ENCODE peak calls at places on chromosomes 12 and 14, in ten cellular contexts. H, X, F, S, C, O, K, L, Y and V are unnamed samples.

GRCh38 chr14:95475540-95476240 is 40.8 kb downstream of the SYNE3 start:
- DNase-seq in O (no peak), Y (no peak), X (no peak), F (no peak), H (no peak), L (peak; percentile 52), K (no peak), C (no peak), S (no peak), V (no peak)

GRCh38 chr14:98819867-98820206 is 452.2 kb downstream of the BCL11B start:
- DNase-seq in F (no peak), K (no peak), Y (no peak), X (no peak), H (no peak), S (no peak), O (no peak), L (no peak), C (no peak), V (no peak)

GRCh38 chr12:131850856-131851559 is 22.8 kb downstream of the MMP17 start:
- DNase-seq in S (no peak), K (peak; percentile 96), H (peak; percentile 76), Y (no peak), C (peak; percentile 77), O (no peak), F (peak; percentile 65), X (no peak), L (no peak), V (no peak)

GRCh38 chr12:14284189-14284722 is 81.2 kb upstream of the ATF7IP start:
- DNase-seq in K (no peak), X (no peak), F (no peak), L (no peak), C (peak; percentile 33), O (no peak), Y (peak; percentile 85), H (peak; percentile 27), S (no peak), V (peak; percentile 31)

GRCh38 chr14:68672609-68673285 is 120.1 kb downstream of the ZFP36L1 start:
- DNase-seq in F (no peak), K (no peak), H (no peak), Y (peak; percentile 28), L (no peak), O (no peak), S (no peak), C (no peak), X (no peak), V (no peak)

GRCh38 chr14:55281316-55281839 is 10.2 kb downstream of the FBXO34 start:
- DNase-seq in H (no peak), S (no peak), C (no peak), O (no peak), K (no peak), L (no peak), X (no peak), Y (no peak), F (no peak), V (no peak)

GRCh38 chr12:4987076-4987775 is 56.5 kb upstream of the KCNA5 start:
- DNase-seq in K (no peak), L (no peak), S (peak; percentile 12), Y (no peak), O (no peak), F (no peak), H (no peak), C (no peak), X (no peak), V (no peak)

GRCh38 chr12:31897791-31898503 is 61.3 kb upstream of the RESF1 start:
- DNase-seq in O (no peak), K (peak; percentile 70), S (peak; percentile 50), C (peak; percentile 46), L (no peak), H (peak; percentile 54), Y (peak; percentile 84), F (peak; percentile 53), X (no peak), V (no peak)

GRCh38 chr12:6644903-6645302 is 2.3 kb downstream of the ACRBP start:
- DNase-seq in K (no peak), L (no peak), X (no peak), F (no peak), H (no peak), C (no peak), O (no peak), S (no peak), Y (no peak), V (no peak)

GRCh38 chr12:108930155-108930554 is 50.3 kb downstream of the DAO start:
- DNase-seq in S (no peak), F (no peak), Y (peak; percentile 54), K (no peak), X (no peak), L (no peak), H (no peak), C (no peak), O (no peak), V (no peak)

GRCh38 chr12:116382456-116382902 is 105.0 kb upstream of the MED13L start:
- DNase-seq in F (no peak), X (no peak), S (peak; percentile 75), K (no peak), H (no peak), O (no peak), L (no peak), Y (no peak), C (no peak), V (peak; percentile 65)

GRCh38 chr14:55614304-55614703 is 34.3 kb downstream of the KTN1 start:
- DNase-seq in C (no peak), H (no peak), X (no peak), Y (no peak), O (no peak), K (no peak), S (no peak), F (no peak), L (no peak), V (no peak)

GRCh38 chr12:67543371-67543770 is 105.2 kb upstream of the DYRK2 start:
- DNase-seq in L (no peak), X (no peak), C (no peak), Y (no peak), O (no peak), H (no peak), K (no peak), S (no peak), F (no peak), V (no peak)

GRCh38 chr14:23469906-23470403 is 452 bp downstream of the NGDN start:
- DNase-seq in L (no peak), H (no peak), F (no peak), Y (no peak), X (no peak), C (no peak), K (no peak), S (peak; percentile 14), O (no peak), V (no peak)

GRCh38 chr12:22670762-22671161 is 45.8 kb downstream of the ETNK1 start:
- DNase-seq in L (no peak), K (no peak), X (no peak), S (no peak), F (no peak), C (no peak), O (no peak), H (no peak), Y (no peak), V (peak; percentile 33)
- TF ChIP-seq CTCF in L (no peak), K (no peak), X (peak; percentile 53), S (no peak), F (no peak), C (peak; percentile 11), O (peak; percentile 13), H (no peak), Y (no peak), V (peak; percentile 38)

GRCh38 chr12:124660846-124661245 is 93.4 kb upstream of the NCOR2 start:
- DNase-seq in H (no peak), Y (no peak), F (no peak), O (no peak), C (no peak), L (no peak), K (no peak), X (no peak), S (no peak), V (no peak)
- TF ChIP-seq CTCF in H (no peak), Y (no peak), F (no peak), O (no peak), C (no peak), L (no peak), K (no peak), X (no peak), S (no peak), V (no peak)

DNA sequence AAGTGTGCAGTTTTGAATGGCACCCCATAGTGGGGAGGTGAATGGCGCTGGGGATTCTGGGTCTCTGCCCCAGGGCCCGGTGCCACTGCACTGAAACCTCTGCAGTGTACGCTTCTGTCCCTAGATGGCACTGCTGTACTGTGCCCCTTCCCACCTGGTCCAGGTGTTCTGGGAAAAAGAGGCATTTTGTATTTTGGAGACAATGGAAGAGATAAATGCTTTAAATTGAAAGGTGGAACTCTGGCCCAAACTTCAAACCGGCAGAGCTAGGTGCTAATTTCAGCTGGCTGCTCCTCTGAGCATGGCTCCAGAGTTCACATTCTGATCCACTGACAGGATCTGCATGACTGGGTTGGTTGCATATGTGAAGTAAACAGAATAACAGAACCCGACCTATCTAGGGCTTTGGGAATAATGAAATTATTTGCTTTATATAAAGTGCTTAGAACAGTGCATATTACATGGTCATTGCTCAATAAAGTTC is 52.2 kb downstream of the KRT80 start:
- DNase-seq in X (no peak), L (no peak), F (peak; percentile 70), O (peak; percentile 91), C (no peak), Y (no peak), H (peak; percentile 63), S (no peak), K (peak; percentile 73), V (no peak)
- TF ChIP-seq CTCF in X (peak; percentile 78), L (peak; percentile 55), F (peak; percentile 69), O (peak; percentile 95), C (peak; percentile 48), Y (peak; percentile 74), H (peak; percentile 67), S (peak; percentile 57), K (peak; percentile 77), V (peak; percentile 64)

GRCh38 chr12:84117190-84117589 is 795.4 kb downstream of the SLC6A15 start:
- DNase-seq in C (no peak), Y (no peak), X (no peak), F (no peak), O (no peak), K (no peak), H (no peak), S (no peak), L (no peak), V (no peak)

GRCh38 chr12:84113666-84114065 is 798.9 kb downstream of the SLC6A15 start:
- DNase-seq in K (no peak), C (no peak), X (no peak), S (no peak), O (no peak), H (no peak), L (no peak), Y (no peak), F (no peak), V (peak; percentile 69)
- TF ChIP-seq CTCF in K (no peak), C (no peak), X (no peak), S (no peak), O (no peak), H (no peak), L (no peak), Y (no peak), F (no peak), V (no peak)